ENCODE peak calls at places on chromosome 1, in eight cellular contexts. U is GM04504; C is MV-4-11; G is fibroblast of pulmonary artery; Q is HEK293T; H is T-helper 2 cell; O is AG08395; S is activated naive CD4-positive, alpha-beta T cell treated with anti-CD3 and anti-CD28 coated beads, Interleukin-2, amount 50 U/mL, for 16 hours. T is an unnamed sample.

GRCh38 chr1:20884513-20884912 is 97.4 kb upstream of the HP1BP3 start:
- DNase-seq in O (no peak), Q (no peak), C (no peak), H (no peak), S (no peak), G (peak; percentile 13), U (no peak), T (peak; percentile 70)

GRCh38 chr1:168172250-168172915 is 6.4 kb upstream of the TIPRL start:
- DNase-seq in G (no peak), U (no peak), Q (no peak), O (no peak), C (no peak), H (no peak), S (no peak), T (no peak)

GRCh38 chr1:43997295-43997694 is 5.9 kb downstream of the CCDC24 start:
- DNase-seq in U (no peak), O (no peak), G (no peak), C (no peak), Q (no peak), H (no peak), S (no peak), T (no peak)

GRCh38 chr1:198287916-198288315 is 131.1 kb downstream of the NEK7 start:
- DNase-seq in U (no peak), H (no peak), S (no peak), C (no peak), G (no peak), O (no peak), Q (no peak), T (no peak)

GRCh38 chr1:76939107-76939816 is 72.0 kb downstream of the ST6GALNAC5 start:
- DNase-seq in G (peak; percentile 14), C (peak; percentile 93), S (no peak), H (no peak), Q (no peak), O (peak; percentile 74), U (peak; percentile 66), T (peak; percentile 76)

GRCh38 chr1:26856604-26857469 is 6.1 kb upstream of the SFN start:
- DNase-seq in C (no peak), Q (no peak), G (no peak), O (no peak), S (no peak), H (no peak), U (no peak), T (no peak)

GRCh38 chr1:60262701-60263100 is 189.1 kb upstream of the C1orf87 start:
- DNase-seq in S (no peak), H (no peak), U (no peak), O (no peak), Q (no peak), G (no peak), C (no peak), T (no peak)

GRCh38 chr1:192668434-192668983 is 32.6 kb downstream of the RGS13 start:
- DNase-seq in C (no peak), S (no peak), O (no peak), Q (no peak), H (no peak), G (no peak), U (no peak), T (peak; percentile 12)

GRCh38 chr1:153292740-153293479 is 19.8 kb downstream of the PGLYRP3 start:
- DNase-seq in O (no peak), H (no peak), S (no peak), Q (no peak), C (no peak), G (no peak), U (no peak), T (no peak)